ENCODE peak calls at places on chromosomes 5 and 9, in four cellular contexts. U, P, C and A are unnamed samples.

GRCh38 chr9:71853084-71853483 is 57.9 kb downstream of the ABHD17B start:
- DNase-seq in C (no peak), U (no peak), P (no peak), A (no peak)

GRCh38 chr5:108255468-108255867 is 126.4 kb downstream of the FBXL17 start:
- DNase-seq in P (no peak), U (no peak), C (peak), A (no peak)

GRCh38 chr5:53944981-53945380 is 365.4 kb downstream of the ARL15 start:
- DNase-seq in U (no peak), P (no peak), C (no peak), A (no peak)

GRCh38 chr5:131460867-131461572 is 174.0 kb downstream of the RAPGEF6 start:
- DNase-seq in U (no peak), P (no peak), C (peak), A (no peak)

GRCh38 chr9:6218099-6218502 is 2.5 kb downstream of the IL33 start:
- DNase-seq in U (no peak), P (no peak), C (no peak), A (no peak)

GRCh38 chr5:16128944-16129343 is 50.6 kb downstream of the MARCHF11 start:
- DNase-seq in C (no peak), P (no peak), U (no peak), A (no peak)

GRCh38 chr5:122004201-122004600 is 42.4 kb downstream of the SRFBP1 start:
- DNase-seq in U (no peak), C (no peak), P (no peak), A (no peak)

GRCh38 chr9:130159057-130159456 is 13.1 kb upstream of the NCS1 start:
- DNase-seq in P (no peak), C (no peak), U (no peak), A (no peak)

GRCh38 chr5:136364307-136364706 is 1.0 kb downstream of the TRPC7 start:
- DNase-seq in U (no peak), C (peak), P (no peak), A (no peak)

GRCh38 chr9:21852751-21853150 is 50.3 kb downstream of the MTAP start:
- DNase-seq in C (no peak), U (no peak), P (no peak), A (no peak)

GRCh38 chr9:97397220-97397619 is 14.7 kb upstream of the TDRD7 start:
- DNase-seq in U (no peak), C (no peak), P (no peak), A (no peak)

GRCh38 chr9:80592413-80592812 is 1020.6 kb downstream of the TLE4 start:
- DNase-seq in P (no peak), U (no peak), C (no peak), A (no peak)

GRCh38 chr5:548256-548655 is 24.0 kb upstream of the SLC9A3 start:
- DNase-seq in C (no peak), U (no peak), P (no peak), A (no peak)

GRCh38 chr5:145585-146323 is 45.5 kb upstream of the LRRC14B start:
- DNase-seq in C (no peak), U (no peak), P (no peak), A (no peak)

GRCh38 chr5:92909545-92909962 is 671.5 kb downstream of the NR2F1-AS1 start:
- DNase-seq in U (no peak), P (no peak), C (no peak), A (peak)

GRCh38 chr5:137220523-137220927 is 278.6 kb downstream of the SPOCK1 start:
- DNase-seq in P (peak), C (peak), U (no peak), A (no peak)

GRCh38 chr5:59174248-59174844 is 591.5 kb downstream of the RAB3C start:
- DNase-seq in P (peak), U (no peak), C (peak), A (no peak)

GRCh38 chr9:111731916-111732315 is 62.8 kb downstream of the SHOC1 start:
- DNase-seq in U (no peak), P (no peak), C (no peak), A (no peak)

GRCh38 chr5:68450245-68450852 is 234.8 kb downstream of the PIK3R1 start:
- DNase-seq in U (no peak), C (no peak), P (peak), A (no peak)

GRCh38 chr5:26229848-26230247 is 808.5 kb downstream of the CDH9 start:
- DNase-seq in U (no peak), C (no peak), P (no peak), A (no peak)

GRCh38 chr9:9003184-9003583 is 1203.6 kb upstream of the DMAC1 start:
- DNase-seq in P (peak), C (peak), U (no peak), A (peak)

GRCh38 chr5:135535420-135535819 is 344 bp downstream of the NEUROG1 start:
- DNase-seq in U (no peak), P (no peak), C (no peak), A (no peak)

GRCh38 chr5:17436766-17437221 is 61.2 kb upstream of the TAF11L2 start:
- DNase-seq in U (no peak), P (peak), C (no peak), A (no peak)

GRCh38 chr5:132308701-132309100 is 14.5 kb downstream of the SLC22A4 start:
- DNase-seq in P (no peak), U (no peak), C (no peak), A (no peak)

GRCh38 chr5:102958481-102959011 is 161.4 kb downstream of the GIN1 start:
- DNase-seq in C (no peak), U (no peak), P (no peak), A (no peak)

GRCh38 chr5:125043781-125044391 is 297.4 kb upstream of the ZNF608 start:
- DNase-seq in U (no peak), C (peak), P (no peak), A (no peak)

GRCh38 chr5:149485655-149486615 is 65.3 kb downstream of the CSNK1A1 start:
- DNase-seq in U (no peak), C (peak), P (peak), A (no peak)

GRCh38 chr9:134174073-134174449 is 9.7 kb upstream of the RNU6ATAC start:
- DNase-seq in C (no peak), P (no peak), U (no peak), A (no peak)

GRCh38 chr5:143629871-143630658 is 181.9 kb upstream of the HMHB1 start:
- DNase-seq in P (no peak), C (no peak), U (no peak), A (no peak)

GRCh38 chr9:8115570-8115969 is 316.0 kb upstream of the DMAC1 start:
- DNase-seq in U (no peak), P (no peak), C (no peak), A (no peak)

GRCh38 chr5:14667770-14668169 is 3.3 kb downstream of the OTULIN start:
- DNase-seq in C (no peak), P (no peak), U (no peak), A (no peak)

GRCh38 chr5:21823588-21823987 is 1029.6 kb downstream of the CDH12 start:
- DNase-seq in C (no peak), P (no peak), U (no peak), A (no peak)

GRCh38 chr5:159409801-159410200 is 79.5 kb upstream of the IL12B start:
- DNase-seq in C (no peak), P (no peak), U (no peak), A (no peak)

GRCh38 chr9:3783156-3783555 is 257.4 kb upstream of the RFX3 start:
- DNase-seq in P (no peak), C (no peak), U (no peak), A (no peak)

GRCh38 chr5:33563530-33563929 is 122.8 kb downstream of the TARS1 start:
- DNase-seq in U (no peak), P (no peak), C (no peak), A (no peak)

GRCh38 chr9:131762356-131762932 is 22.6 kb upstream of the RAPGEF1 start:
- DNase-seq in U (peak), C (peak), P (no peak), A (peak)

GRCh38 chr5:135705941-135706340 is 127.2 kb upstream of the CXCL14 start:
- DNase-seq in U (no peak), P (no peak), C (no peak), A (no peak)